ENCODE peak calls at places on chromosomes 1 and 21, in six cellular contexts. One of them, this sample, is unnamed.
A peak's percentile ranks its signal among the peaks of the same experiment; 100 is the strongest.

GRCh38 chr1:201713093-201713810 is 115.7 kb upstream of the IPO9 start:
- DNase-seq in SJSA1: peak; percentile 99
- DNase-seq in fibroblast of lung: peak; percentile 99
- DNase-seq in suprapubic skin: peak; percentile 98
- DNase-seq in cardiac muscle cell: peak; percentile 65
- DNase-seq in ovary: peak; percentile 93
- DNase-seq in this sample: peak; percentile 99

GRCh38 chr21:44984792-44985440 is 45.1 kb downstream of the SLX9 start:
- DNase-seq in SJSA1: no peak
- DNase-seq in fibroblast of lung: no peak
- DNase-seq in suprapubic skin: peak; percentile 64
- DNase-seq in cardiac muscle cell: peak; percentile 43
- DNase-seq in ovary: no peak
- DNase-seq in this sample: peak; percentile 24

GRCh38 chr1:236836157-236836556 is 41.1 kb downstream of the MTR start:
- DNase-seq in SJSA1: no peak
- DNase-seq in fibroblast of lung: no peak
- DNase-seq in suprapubic skin: no peak
- DNase-seq in cardiac muscle cell: no peak
- DNase-seq in ovary: no peak
- DNase-seq in this sample: no peak

GRCh38 chr1:8408151-8408839 is 90.4 kb downstream of the SLC45A1 start:
- DNase-seq in SJSA1: no peak
- DNase-seq in fibroblast of lung: peak; percentile 96
- DNase-seq in suprapubic skin: peak; percentile 89
- DNase-seq in cardiac muscle cell: no peak
- DNase-seq in ovary: peak; percentile 86
- DNase-seq in this sample: peak; percentile 76

GRCh38 chr1:192786617-192787016 is 22.2 kb upstream of the RGS2 start:
- DNase-seq in SJSA1: no peak
- DNase-seq in fibroblast of lung: no peak
- DNase-seq in suprapubic skin: no peak
- DNase-seq in cardiac muscle cell: no peak
- DNase-seq in ovary: no peak
- DNase-seq in this sample: no peak

GRCh38 chr1:233673146-233673946 is 59.4 kb downstream of the KCNK1 start:
- DNase-seq in SJSA1: no peak
- DNase-seq in fibroblast of lung: no peak
- DNase-seq in suprapubic skin: no peak
- DNase-seq in cardiac muscle cell: no peak
- DNase-seq in ovary: no peak
- DNase-seq in this sample: no peak

GRCh38 chr1:31707711-31708110 is 3.9 kb upstream of the COL16A1 start:
- DNase-seq in SJSA1: peak; percentile 75
- DNase-seq in fibroblast of lung: peak; percentile 47
- DNase-seq in suprapubic skin: no peak
- DNase-seq in cardiac muscle cell: no peak
- DNase-seq in ovary: no peak
- DNase-seq in this sample: no peak

GRCh38 chr1:33299461-33300155 is 21.3 kb downstream of the A3GALT2 start:
- DNase-seq in SJSA1: no peak
- DNase-seq in fibroblast of lung: no peak
- DNase-seq in suprapubic skin: peak; percentile 54
- DNase-seq in cardiac muscle cell: no peak
- DNase-seq in ovary: no peak
- DNase-seq in this sample: peak; percentile 18

GRCh38 chr21:37445228-37445627 is 78.7 kb downstream of the DYRK1A start:
- DNase-seq in SJSA1: no peak
- DNase-seq in fibroblast of lung: peak; percentile 30
- DNase-seq in suprapubic skin: no peak
- DNase-seq in cardiac muscle cell: no peak
- DNase-seq in ovary: no peak
- DNase-seq in this sample: no peak

GRCh38 chr1:27257155-27257554 is 22.7 kb downstream of the WDTC1 start:
- DNase-seq in SJSA1: no peak
- DNase-seq in fibroblast of lung: peak; percentile 16
- DNase-seq in suprapubic skin: no peak
- DNase-seq in cardiac muscle cell: no peak
- DNase-seq in ovary: no peak
- DNase-seq in this sample: no peak

GRCh38 chr1:87134625-87135024 is 194.1 kb upstream of the LMO4 start:
- DNase-seq in SJSA1: no peak
- DNase-seq in fibroblast of lung: no peak
- DNase-seq in suprapubic skin: no peak
- DNase-seq in cardiac muscle cell: no peak
- DNase-seq in ovary: no peak
- DNase-seq in this sample: no peak

GRCh38 chr1:214124281-214124805 is 136.6 kb downstream of the PROX1 start:
- DNase-seq in SJSA1: no peak
- DNase-seq in fibroblast of lung: no peak
- DNase-seq in suprapubic skin: no peak
- DNase-seq in cardiac muscle cell: no peak
- DNase-seq in ovary: no peak
- DNase-seq in this sample: no peak

GRCh38 chr21:28142692-28143091 is 850.0 kb downstream of the LTN1 start:
- DNase-seq in SJSA1: no peak
- DNase-seq in fibroblast of lung: peak; percentile 85
- DNase-seq in suprapubic skin: no peak
- DNase-seq in cardiac muscle cell: no peak
- DNase-seq in ovary: no peak
- DNase-seq in this sample: no peak

GRCh38 chr1:58136502-58136901 is 410.0 kb downstream of the OMA1 start:
- DNase-seq in SJSA1: no peak
- DNase-seq in fibroblast of lung: no peak
- DNase-seq in suprapubic skin: no peak
- DNase-seq in cardiac muscle cell: no peak
- DNase-seq in ovary: no peak
- DNase-seq in this sample: no peak

GRCh38 chr1:213692236-213692831 is 295.4 kb upstream of the PROX1 start:
- DNase-seq in SJSA1: no peak
- DNase-seq in fibroblast of lung: no peak
- DNase-seq in suprapubic skin: no peak
- DNase-seq in cardiac muscle cell: no peak
- DNase-seq in ovary: no peak
- DNase-seq in this sample: no peak

GRCh38 chr1:80779278-80779677 is 1021.5 kb upstream of the ADGRL2 start:
- DNase-seq in SJSA1: no peak
- DNase-seq in fibroblast of lung: no peak
- DNase-seq in suprapubic skin: no peak
- DNase-seq in cardiac muscle cell: no peak
- DNase-seq in ovary: no peak
- DNase-seq in this sample: no peak

GRCh38 chr1:248696261-248696660 is 6.3 kb downstream of the OR14I1 start:
- DNase-seq in SJSA1: no peak
- DNase-seq in fibroblast of lung: no peak
- DNase-seq in suprapubic skin: no peak
- DNase-seq in cardiac muscle cell: no peak
- DNase-seq in ovary: no peak
- DNase-seq in this sample: no peak

GRCh38 chr1:4060850-4061249 is 160.8 kb upstream of the C1orf174 start:
- DNase-seq in SJSA1: no peak
- DNase-seq in fibroblast of lung: no peak
- DNase-seq in suprapubic skin: no peak
- DNase-seq in cardiac muscle cell: no peak
- DNase-seq in ovary: no peak
- DNase-seq in this sample: peak; percentile 52

GRCh38 chr1:1782399-1783221 is 4.3 kb upstream of the NADK start:
- DNase-seq in SJSA1: no peak
- DNase-seq in fibroblast of lung: peak; percentile 62
- DNase-seq in suprapubic skin: peak; percentile 80
- DNase-seq in cardiac muscle cell: peak; percentile 18
- DNase-seq in ovary: peak; percentile 46
- DNase-seq in this sample: peak; percentile 87

GRCh38 chr1:160097196-160097910 is 1.1 kb downstream of the IGSF8 start:
- DNase-seq in SJSA1: no peak
- DNase-seq in fibroblast of lung: no peak
- DNase-seq in suprapubic skin: no peak
- DNase-seq in cardiac muscle cell: no peak
- DNase-seq in ovary: no peak
- DNase-seq in this sample: no peak

GRCh38 chr1:246373828-246374569 is 133.1 kb downstream of the SMYD3 start:
- DNase-seq in SJSA1: no peak
- DNase-seq in fibroblast of lung: no peak
- DNase-seq in suprapubic skin: no peak
- DNase-seq in cardiac muscle cell: no peak
- DNase-seq in ovary: no peak
- DNase-seq in this sample: no peak

GRCh38 chr1:209504571-209504970 is 78.9 kb upstream of the CAMK1G start:
- DNase-seq in SJSA1: no peak
- DNase-seq in fibroblast of lung: no peak
- DNase-seq in suprapubic skin: no peak
- DNase-seq in cardiac muscle cell: no peak
- DNase-seq in ovary: no peak
- DNase-seq in this sample: no peak

GRCh38 chr1:21124846-21125245 is 51.9 kb downstream of the EIF4G3 start:
- DNase-seq in SJSA1: no peak
- DNase-seq in fibroblast of lung: peak; percentile 69
- DNase-seq in suprapubic skin: no peak
- DNase-seq in cardiac muscle cell: no peak
- DNase-seq in ovary: no peak
- DNase-seq in this sample: no peak

GRCh38 chr1:41726899-41727748 is 191.6 kb downstream of the HIVEP3 start:
- DNase-seq in SJSA1: no peak
- DNase-seq in fibroblast of lung: no peak
- DNase-seq in suprapubic skin: peak; percentile 75
- DNase-seq in cardiac muscle cell: no peak
- DNase-seq in ovary: no peak
- DNase-seq in this sample: peak; percentile 64

GRCh38 chr1:89911186-89911976 is 83.5 kb upstream of the ZNF326 start:
- DNase-seq in SJSA1: no peak
- DNase-seq in fibroblast of lung: peak; percentile 47
- DNase-seq in suprapubic skin: no peak
- DNase-seq in cardiac muscle cell: peak; percentile 28
- DNase-seq in ovary: no peak
- DNase-seq in this sample: no peak

GRCh38 chr1:177568702-177569101 is 397.9 kb downstream of the BRINP2 start:
- DNase-seq in SJSA1: no peak
- DNase-seq in fibroblast of lung: no peak
- DNase-seq in suprapubic skin: no peak
- DNase-seq in cardiac muscle cell: no peak
- DNase-seq in ovary: no peak
- DNase-seq in this sample: no peak

GRCh38 chr1:224540535-224540934 is 75.6 kb upstream of the CNIH3 start:
- DNase-seq in SJSA1: no peak
- DNase-seq in fibroblast of lung: no peak
- DNase-seq in suprapubic skin: no peak
- DNase-seq in cardiac muscle cell: no peak
- DNase-seq in ovary: no peak
- DNase-seq in this sample: no peak
- H3K27ac ChIP-seq in SJSA1: no peak overlapping the region
- H3K27ac ChIP-seq in fibroblast of lung: no peak overlapping the region
- H3K27ac ChIP-seq in suprapubic skin: no peak overlapping the region
- H3K27ac ChIP-seq in cardiac muscle cell: no peak overlapping the region
- H3K27ac ChIP-seq in ovary: no peak overlapping the region
- H3K27ac ChIP-seq in this sample: no peak overlapping the region

DNA sequence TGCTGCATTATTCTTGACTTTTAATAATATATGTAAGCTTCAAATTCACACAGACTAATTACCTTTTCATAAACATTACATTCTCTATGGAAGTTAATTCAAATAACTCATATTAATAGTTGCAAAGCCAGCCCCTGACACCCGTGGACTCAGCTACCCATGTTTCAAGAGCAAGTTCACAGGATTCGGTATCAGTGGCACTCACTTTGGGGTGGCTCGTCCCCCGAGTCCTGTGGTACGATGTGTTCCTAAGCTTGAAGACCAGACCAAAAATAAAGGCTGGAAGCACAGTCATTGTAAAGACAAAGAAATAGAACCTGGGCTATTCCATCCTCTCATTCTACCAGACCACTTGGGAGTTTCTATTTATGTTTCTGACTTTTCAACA is 70.9 kb downstream of the ITPKB start:
- DNase-seq in SJSA1: no peak
- DNase-seq in fibroblast of lung: no peak
- DNase-seq in suprapubic skin: no peak
- DNase-seq in cardiac muscle cell: no peak
- DNase-seq in ovary: no peak
- DNase-seq in this sample: no peak
- H3K27ac ChIP-seq in SJSA1: peak overlapping the region; percentile 18
- H3K27ac ChIP-seq in fibroblast of lung: no peak overlapping the region
- H3K27ac ChIP-seq in suprapubic skin: no peak overlapping the region
- H3K27ac ChIP-seq in cardiac muscle cell: no peak overlapping the region
- H3K27ac ChIP-seq in ovary: no peak overlapping the region
- H3K27ac ChIP-seq in this sample: peak overlapping the region; percentile 30

DNA sequence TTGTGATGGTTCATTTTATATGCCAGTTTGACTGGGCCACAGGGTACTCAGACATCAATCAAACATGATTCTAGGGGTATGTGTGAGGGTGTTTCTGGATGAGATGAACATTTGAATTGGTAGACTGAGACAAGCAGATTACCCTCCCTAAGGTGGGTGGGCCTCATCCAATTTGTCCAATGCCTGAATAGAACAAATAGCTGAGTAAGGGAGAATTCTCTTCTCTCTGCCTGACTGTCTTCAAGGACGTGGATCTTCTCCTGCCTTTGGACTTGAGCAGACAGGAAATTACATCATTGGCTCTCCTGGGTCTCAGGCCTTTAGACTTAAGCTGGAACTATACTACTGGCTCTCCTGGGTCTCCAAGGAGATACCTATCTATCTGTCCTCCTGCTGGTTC is 64.4 kb downstream of the SUSD4 start:
- DNase-seq in SJSA1: no peak
- DNase-seq in fibroblast of lung: no peak
- DNase-seq in suprapubic skin: no peak
- DNase-seq in cardiac muscle cell: no peak
- DNase-seq in ovary: no peak
- DNase-seq in this sample: no peak
- H3K27ac ChIP-seq in SJSA1: no peak overlapping the region
- H3K27ac ChIP-seq in fibroblast of lung: no peak overlapping the region
- H3K27ac ChIP-seq in suprapubic skin: no peak overlapping the region
- H3K27ac ChIP-seq in cardiac muscle cell: no peak overlapping the region
- H3K27ac ChIP-seq in ovary: no peak overlapping the region
- H3K27ac ChIP-seq in this sample: no peak overlapping the region

GRCh38 chr1:6450005-6450450 is 15.9 kb downstream of the TNFRSF25 start:
- DNase-seq in SJSA1: no peak
- DNase-seq in fibroblast of lung: no peak
- DNase-seq in suprapubic skin: no peak
- DNase-seq in cardiac muscle cell: no peak
- DNase-seq in ovary: no peak
- DNase-seq in this sample: no peak
- H3K27ac ChIP-seq in SJSA1: no peak overlapping the region
- H3K27ac ChIP-seq in fibroblast of lung: no peak overlapping the region
- H3K27ac ChIP-seq in suprapubic skin: no peak overlapping the region
- H3K27ac ChIP-seq in cardiac muscle cell: no peak overlapping the region
- H3K27ac ChIP-seq in ovary: no peak overlapping the region
- H3K27ac ChIP-seq in this sample: no peak overlapping the region